ENCODE peak calls at places on chromosomes 7 and 10, in eight cellular contexts. J is SK-N-SH; Q is cardiac muscle cell; M is HFF-Myc; B is CD8-positive, alpha-beta T cell; I is foreskin fibroblast; F is mucosa of descending colon; W is AG09309. Y is an unnamed sample.

GRCh38 chr7:33905389-33906032 is at the start of gene BMPER:
- DNase-seq in J (peak; percentile 79), Q (no peak), M (no peak), B (no peak), I (no peak), F (peak; percentile 31), W (no peak), Y (peak; percentile 71)

GRCh38 chr10:29387269-29387668 is 98.4 kb downstream of the LYZL1 start:
- DNase-seq in J (no peak), Q (no peak), M (no peak), B (no peak), I (no peak), F (no peak), W (no peak), Y (no peak)

GRCh38 chr10:130233426-130233825 is 97.2 kb downstream of the GLRX3 start:
- DNase-seq in J (no peak), Q (no peak), M (no peak), B (no peak), I (no peak), F (no peak), W (no peak), Y (no peak)

GRCh38 chr7:99275496-99275895 is 2.9 kb downstream of the MYH16 start:
- DNase-seq in J (no peak), Q (no peak), M (no peak), B (no peak), I (no peak), F (no peak), W (no peak), Y (no peak)

GRCh38 chr10:806451-807162 is 117.1 kb upstream of the DIP2C start:
- DNase-seq in J (no peak), Q (no peak), M (no peak), B (no peak), I (no peak), F (no peak), W (no peak), Y (no peak)

GRCh38 chr7:92751902-92752901 is 84.2 kb downstream of the CDK6 start:
- DNase-seq in J (no peak), Q (peak; percentile 68), M (no peak), B (no peak), I (peak; percentile 82), F (no peak), W (peak; percentile 76), Y (no peak)

GRCh38 chr10:102701272-102701671 is 12.9 kb downstream of the ARL3 start:
- DNase-seq in J (no peak), Q (no peak), M (no peak), B (no peak), I (no peak), F (no peak), W (no peak), Y (no peak)

GRCh38 chr7:71718563-71718962 is 586.6 kb downstream of the GALNT17 start:
- DNase-seq in J (no peak), Q (no peak), M (no peak), B (no peak), I (no peak), F (no peak), W (no peak), Y (no peak)

GRCh38 chr7:95716357-95717122 is 55.8 kb upstream of the DYNC1I1 start:
- DNase-seq in J (no peak), Q (no peak), M (no peak), B (no peak), I (no peak), F (no peak), W (no peak), Y (no peak)

GRCh38 chr10:91474009-91474408 is 63.9 kb downstream of the HECTD2 start:
- DNase-seq in J (no peak), Q (no peak), M (no peak), B (no peak), I (no peak), F (no peak), W (no peak), Y (no peak)

GRCh38 chr7:36468361-36469140 is 78.9 kb downstream of the ANLN start:
- DNase-seq in J (no peak), Q (peak; percentile 59), M (no peak), B (no peak), I (no peak), F (no peak), W (no peak), Y (no peak)

GRCh38 chr10:25082276-25083204 is 66.1 kb downstream of the THNSL1 start:
- DNase-seq in J (no peak), Q (no peak), M (no peak), B (no peak), I (no peak), F (no peak), W (no peak), Y (no peak)

GRCh38 chr10:124717911-124718734 is 26.1 kb downstream of the FAM53B start:
- DNase-seq in J (no peak), Q (no peak), M (no peak), B (peak; percentile 66), I (no peak), F (no peak), W (no peak), Y (no peak)

GRCh38 chr7:107692501-107692900 is 31.9 kb downstream of the SLC26A4 start:
- DNase-seq in J (no peak), Q (no peak), M (no peak), B (no peak), I (no peak), F (no peak), W (no peak), Y (no peak)

GRCh38 chr10:80526742-80527141 is 11.0 kb upstream of the SH2D4B start:
- DNase-seq in J (no peak), Q (no peak), M (no peak), B (no peak), I (no peak), F (no peak), W (no peak), Y (no peak)

GRCh38 chr10:84088626-84089025 is 50.7 kb upstream of the GHITM start:
- DNase-seq in J (peak; percentile 63), Q (peak; percentile 75), M (no peak), B (no peak), I (no peak), F (no peak), W (no peak), Y (no peak)

GRCh38 chr10:52706347-52707070 is 66.1 kb downstream of the MBL2 start:
- DNase-seq in J (no peak), Q (peak; percentile 12), M (no peak), B (no peak), I (no peak), F (no peak), W (peak; percentile 37), Y (no peak)

GRCh38 chr7:121537031-121537430 is 140.9 kb upstream of the FAM3C start:
- DNase-seq in J (no peak), Q (no peak), M (no peak), B (no peak), I (no peak), F (no peak), W (no peak), Y (no peak)

GRCh38 chr7:128883622-128884549 is 21.2 kb downstream of the ATP6V1F start:
- DNase-seq in J (peak; percentile 96), Q (peak; percentile 80), M (no peak), B (peak; percentile 83), I (no peak), F (peak; percentile 90), W (no peak), Y (peak; percentile 89)

GRCh38 chr7:135338151-135338550 is 104.5 kb downstream of the STRA8 start:
- DNase-seq in J (no peak), Q (no peak), M (no peak), B (no peak), I (no peak), F (no peak), W (no peak), Y (no peak)

GRCh38 chr10:30709700-30710358 is 80.3 kb upstream of the LYZL2 start:
- DNase-seq in J (no peak), Q (no peak), M (no peak), B (no peak), I (no peak), F (no peak), W (no peak), Y (no peak)

DNA sequence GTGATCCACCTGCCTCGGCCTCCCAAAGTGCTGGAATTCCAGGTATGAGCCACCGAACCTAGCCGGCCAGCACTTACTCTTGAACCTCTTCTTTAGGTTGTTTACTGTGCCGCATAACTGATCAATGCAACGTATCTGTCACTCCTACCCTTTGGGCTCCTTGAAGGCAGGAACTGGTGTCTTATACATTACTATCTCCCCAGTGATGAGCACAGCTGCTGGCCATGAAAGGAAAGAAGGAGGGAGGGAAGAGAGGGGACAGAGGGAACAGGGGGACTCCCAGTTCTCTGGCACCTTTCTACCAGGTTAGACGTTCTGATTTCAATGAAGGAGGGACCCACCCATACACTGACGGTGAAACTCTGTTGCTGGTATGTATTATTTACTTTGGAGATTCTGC is 111.8 kb upstream of the NANOS1 start:
- DNase-seq in J (no peak), Q (no peak), M (no peak), B (no peak), I (no peak), F (no peak), W (no peak), Y (no peak)
- TF ChIP-seq CTCF in J (no peak), Q (no peak), M (no peak), B (no peak), I (no peak), F (no peak), W (no peak), Y (no peak)

GRCh38 chr7:149329787-149330334 is 67.9 kb downstream of the ZNF783 start:
- DNase-seq in J (no peak), Q (no peak), M (no peak), B (no peak), I (no peak), F (no peak), W (no peak), Y (no peak)

GRCh38 chr7:149330914-149331567 is 69.0 kb downstream of the ZNF783 start:
- DNase-seq in J (no peak), Q (no peak), M (no peak), B (no peak), I (no peak), F (no peak), W (no peak), Y (no peak)

GRCh38 chr7:149334930-149335329 is 72.9 kb downstream of the ZNF783 start:
- DNase-seq in J (no peak), Q (peak; percentile 49), M (no peak), B (no peak), I (no peak), F (no peak), W (no peak), Y (no peak)

GRCh38 chr7:149333321-149333717 is 71.3 kb downstream of the ZNF783 start:
- DNase-seq in J (no peak), Q (no peak), M (no peak), B (no peak), I (no peak), F (no peak), W (no peak), Y (no peak)

GRCh38 chr7:149334219-149334618 is 72.2 kb downstream of the ZNF783 start:
- DNase-seq in J (no peak), Q (no peak), M (no peak), B (no peak), I (no peak), F (no peak), W (no peak), Y (no peak)
- TF ChIP-seq CTCF in J (peak; percentile 37), Q (no peak), M (no peak), B (no peak), I (no peak), F (no peak), W (peak; percentile 28), Y (no peak)

GRCh38 chr7:141534757-141535737 is 16.2 kb upstream of the AGK start:
- DNase-seq in J (no peak), Q (no peak), M (no peak), B (no peak), I (no peak), F (no peak), W (no peak), Y (no peak)
- TF ChIP-seq CTCF in J (no peak), Q (no peak), M (no peak), B (no peak), I (no peak), F (no peak), W (no peak), Y (no peak)

GRCh38 chr7:137606061-137606674 is 240.6 kb downstream of the DGKI start:
- DNase-seq in J (no peak), Q (peak; percentile 71), M (peak; percentile 39), B (no peak), I (no peak), F (no peak), W (peak; percentile 49), Y (no peak)
- TF ChIP-seq CTCF in J (peak; percentile 91), Q (peak; percentile 43), M (no peak), B (peak; percentile 40), I (peak; percentile 25), F (peak; percentile 14), W (peak; percentile 20), Y (peak; percentile 83)

Y was measured in mesothelial cell of epicardium.